ENCODE peak calls at places on chromosomes 13 and 19, in eight cellular contexts. H is transverse colon, S is tibial nerve, Z is heart left ventricle, B is adrenal gland, J is HCT116, K is A549, W is upper lobe of left lung. A is an unnamed sample.

GRCh38 chr13:20254076-20254475 is 22.0 kb upstream of the GJB6 start:
- DNase-seq in S (no peak), Z (no peak), H (no peak), W (no peak), J (no peak), K (no peak), B (no peak), A (no peak)

GRCh38 chr19:17718988-17719711 is at the start of gene MAP1S:
- DNase-seq in B (no peak), J (no peak), S (no peak), K (peak; percentile 54), H (peak; percentile 63), Z (peak; percentile 67), W (peak; percentile 94), A (no peak)

GRCh38 chr13:28684257-28684656 is 25.3 kb downstream of the POMP start:
- DNase-seq in K (no peak), Z (no peak), S (no peak), H (peak; percentile 25), W (peak; percentile 65), J (no peak), B (no peak), A (no peak)

GRCh38 chr13:114129649-114130062 is 2.8 kb downstream of the RASA3 start:
- DNase-seq in K (no peak), J (no peak), B (no peak), Z (no peak), S (no peak), W (no peak), H (no peak), A (no peak)

GRCh38 chr19:3842948-3843347 is 25.9 kb downstream of the ZFR2 start:
- DNase-seq in B (no peak), S (no peak), W (no peak), K (no peak), H (no peak), J (no peak), Z (no peak), A (no peak)

GRCh38 chr13:112064222-112064621 is 2.7 kb upstream of the SOX1 start:
- DNase-seq in K (no peak), H (no peak), S (no peak), J (no peak), W (no peak), B (no peak), Z (no peak), A (no peak)

GRCh38 chr19:46791944-46792343 is 3.5 kb upstream of the SLC1A5 start:
- DNase-seq in Z (no peak), J (no peak), W (no peak), B (no peak), K (no peak), S (no peak), H (no peak), A (no peak)

GRCh38 chr13:39253774-39254173 is 215.5 kb downstream of the NHLRC3 start:
- DNase-seq in K (no peak), Z (no peak), B (no peak), W (no peak), H (no peak), S (no peak), J (no peak), A (no peak)

GRCh38 chr13:66106246-66106645 is 1123.9 kb downstream of the PCDH9 start:
- DNase-seq in B (no peak), J (no peak), S (no peak), K (no peak), H (no peak), Z (no peak), W (no peak), A (no peak)

GRCh38 chr13:103539265-103539664 is 473.0 kb upstream of the SLC10A2 start:
- DNase-seq in B (no peak), K (no peak), Z (no peak), H (no peak), S (no peak), W (no peak), J (no peak), A (no peak)

GRCh38 chr19:12800873-12801465 is 631 bp downstream of the PRDX2 start:
- DNase-seq in J (no peak), K (no peak), W (peak; percentile 86), S (no peak), H (no peak), B (peak; percentile 82), Z (peak; percentile 46), A (no peak)

GRCh38 chr13:85498774-85499173 is 300.4 kb downstream of the SLITRK6 start:
- DNase-seq in W (no peak), J (no peak), B (no peak), H (no peak), Z (no peak), K (no peak), S (no peak), A (no peak)

GRCh38 chr13:88602786-88603777 is 931.9 kb downstream of the SLITRK5 start:
- DNase-seq in Z (no peak), S (no peak), W (no peak), B (no peak), J (no peak), H (no peak), K (no peak), A (no peak)

GRCh38 chr19:58279925-58280316 is 1.2 kb downstream of the ZNF8 start:
- DNase-seq in Z (no peak), K (no peak), J (no peak), B (no peak), W (no peak), S (no peak), H (no peak), A (no peak)

GRCh38 chr19:11931051-11931450 is 6.1 kb downstream of the ZNF700 start:
- DNase-seq in J (no peak), Z (no peak), K (no peak), H (peak; percentile 9), S (no peak), B (no peak), W (no peak), A (no peak)

GRCh38 chr19:6772028-6772865 is at the start of gene VAV1:
- DNase-seq in J (no peak), B (no peak), S (no peak), Z (peak; percentile 55), H (peak; percentile 84), W (peak; percentile 93), K (no peak), A (peak; percentile 34)

GRCh38 chr19:36838784-36839324 is 667 bp upstream of the ZNF790 start:
- DNase-seq in W (peak; percentile 76), H (no peak), K (no peak), S (no peak), B (no peak), J (no peak), Z (no peak), A (no peak)
- H3K4me3 ChIP-seq in W (peak overlapping the region; percentile 23), H (peak overlapping the region; percentile 84), K (peak overlapping the region; percentile 37), S (peak overlapping the region; percentile 48), B (peak overlapping the region; percentile 66), J (no peak overlapping the region), Z (peak overlapping the region; percentile 69), A (peak overlapping the region; percentile 79)

GRCh38 chr19:56139847-56140582 is 1.1 kb upstream of the ZNF444 start:
- DNase-seq in Z (no peak), H (no peak), W (no peak), J (no peak), S (no peak), B (no peak), K (peak; percentile 30), A (no peak)

GRCh38 chr19:56141416-56141992 is 417 bp downstream of the ZNF444 start:
- DNase-seq in S (no peak), Z (no peak), H (peak; percentile 29), W (no peak), J (no peak), K (no peak), B (no peak), A (no peak)

GRCh38 chr19:56142087-56142787 is 1.1 kb downstream of the ZNF444 start:
- DNase-seq in J (no peak), H (peak; percentile 64), S (no peak), K (no peak), B (no peak), Z (no peak), W (no peak), A (no peak)

GRCh38 chr19:56142897-56143434 is 1.9 kb downstream of the ZNF444 start:
- DNase-seq in J (no peak), K (no peak), S (no peak), W (no peak), Z (no peak), H (no peak), B (no peak), A (no peak)

GRCh38 chr19:56140583-56141415 is at the start of gene ZNF444:
- DNase-seq in S (peak; percentile 96), W (peak; percentile 96), H (peak; percentile 100), B (peak; percentile 100), Z (peak; percentile 100), J (peak; percentile 96), K (peak; percentile 100), A (peak; percentile 99)
- TF ChIP-seq POLR2A in S (peak; percentile 64), W (peak; percentile 42), H (peak; percentile 27), B (no peak), Z (peak; percentile 61), J (no peak), K (peak; percentile 58), A (peak; percentile 52)

GRCh38 chr13:51817717-51818116 is 13.8 kb upstream of the DHRS12 start:
- DNase-seq in K (no peak), J (no peak), W (no peak), H (no peak), S (no peak), B (no peak), Z (no peak), A (no peak)

GRCh38 chr13:51818771-51819511 is 15.0 kb upstream of the DHRS12 start:
- DNase-seq in K (no peak), J (no peak), H (no peak), S (no peak), Z (no peak), W (no peak), B (no peak), A (peak; percentile 74)

GRCh38 chr13:51819544-51819943 is 15.6 kb upstream of the DHRS12 start:
- DNase-seq in J (no peak), H (no peak), W (no peak), S (no peak), K (no peak), B (no peak), Z (no peak), A (no peak)

GRCh38 chr13:51816604-51817254 is 12.8 kb upstream of the DHRS12 start:
- DNase-seq in B (no peak), K (no peak), Z (no peak), S (no peak), J (peak; percentile 23), W (no peak), H (no peak), A (no peak)

GRCh38 chr13:51818276-51818675 is 14.3 kb upstream of the DHRS12 start:
- DNase-seq in S (no peak), J (no peak), B (no peak), K (no peak), Z (peak; percentile 58), W (no peak), H (no peak), A (no peak)
- TF ChIP-seq CTCF in S (no peak), J (no peak), B (no peak), K (no peak), Z (peak; percentile 12), W (no peak), H (no peak), A (no peak)

DNA sequence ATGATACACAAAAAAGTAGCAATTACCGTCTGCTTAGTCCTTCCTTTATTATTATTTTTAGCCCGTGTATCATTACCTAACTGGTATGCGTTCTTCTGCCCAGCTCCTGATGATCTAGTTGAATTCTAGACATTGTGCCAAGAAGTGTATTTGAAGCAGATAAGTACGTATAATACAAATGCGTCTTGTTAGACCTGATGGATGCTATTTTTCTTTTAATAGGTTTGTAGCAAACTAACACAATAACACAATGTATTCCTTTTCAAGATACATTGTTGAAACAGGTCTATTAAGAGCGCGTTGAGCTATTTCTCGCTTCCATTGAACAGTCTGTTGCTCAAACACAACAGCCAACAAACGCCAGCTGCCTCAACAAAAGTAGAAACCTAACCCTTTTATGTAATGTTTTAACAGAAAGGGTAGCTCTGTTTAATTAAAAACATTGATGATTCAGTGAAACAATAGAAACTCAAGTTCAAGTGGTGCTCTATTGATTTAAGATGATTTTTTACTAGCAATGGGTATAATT is 14.7 kb downstream of the ZIC2 start:
- DNase-seq in K (no peak), Z (no peak), B (no peak), J (no peak), H (no peak), W (no peak), S (no peak), A (no peak)
- H3K4me3 ChIP-seq in K (no peak overlapping the region), Z (no peak overlapping the region), B (no peak overlapping the region), J (no peak overlapping the region), H (no peak overlapping the region), W (no peak overlapping the region), S (no peak overlapping the region), A (no peak overlapping the region)